ENCODE peak calls at places on chromosomes 7 and 10, in four cellular contexts. T is astrocyte; G is effector CD4-positive, alpha-beta T cell; Q is Right ventricle myocardium superior. Z is an unnamed sample.

GRCh38 chr7:44100458-44101303 is 3.5 kb upstream of the AEBP1 start:
- DNase-seq in T (peak), G (no peak), Q (no peak), Z (no peak)

GRCh38 chr10:129993621-129994020 is 29.5 kb upstream of the EBF3 start:
- DNase-seq in T (peak), G (no peak), Q (no peak), Z (no peak)

GRCh38 chr7:39341083-39341482 is 225.1 kb upstream of the YAE1 start:
- DNase-seq in T (no peak), G (no peak), Q (no peak), Z (no peak)

GRCh38 chr10:89086801-89087513 is 96.4 kb downstream of the FAS start:
- DNase-seq in T (no peak), G (no peak), Q (peak), Z (no peak)

GRCh38 chr7:155007947-155008346 is 5.0 kb upstream of the PAXIP1 start:
- DNase-seq in T (no peak), G (peak), Q (no peak), Z (no peak)

GRCh38 chr10:90983940-90984549 is 63.2 kb upstream of the ANKRD1 start:
- DNase-seq in T (no peak), G (no peak), Q (no peak), Z (no peak)

GRCh38 chr10:72058989-72059842 is 29.1 kb downstream of the SPOCK2 start:
- DNase-seq in T (no peak), G (no peak), Q (no peak), Z (no peak)

GRCh38 chr7:143415696-143416095 is 7.0 kb upstream of the EPHA1 start:
- DNase-seq in T (peak), G (no peak), Q (no peak), Z (no peak)

GRCh38 chr7:43294080-43294630 is 181.7 kb downstream of the HECW1 start:
- DNase-seq in T (peak), G (no peak), Q (no peak), Z (no peak)

GRCh38 chr7:23020742-23021401 is 6.9 kb upstream of the HYCC1 start:
- DNase-seq in T (peak), G (no peak), Q (no peak), Z (no peak)

GRCh38 chr7:91264924-91265681 is 870 bp downstream of the FZD1 start:
- DNase-seq in T (peak), G (no peak), Q (peak), Z (no peak)

GRCh38 chr7:134643131-134643530 is 3.5 kb upstream of the BPGM start:
- DNase-seq in T (no peak), G (no peak), Q (no peak), Z (no peak)

GRCh38 chr7:139620676-139621344 is 97.3 kb downstream of the CLEC2L start:
- DNase-seq in T (no peak), G (peak), Q (no peak), Z (no peak)

GRCh38 chr10:117007080-117007479 is 2.1 kb upstream of the SHTN1 start:
- DNase-seq in T (peak), G (no peak), Q (no peak), Z (no peak)

Z was measured in effector memory CD4-positive, alpha-beta T cell.